ENCODE peak calls at places on chromosomes 12 and 14, in ten cellular contexts. One of them, this sample, is unnamed. For H3K27me3 and H3K9me3, the result is how much of the 10 kb centered on the place peaks cover.

GRCh38 chr12:95218164-95218851 is 701 bp downstream of the VEZT start:
- DNase-seq in body of pancreas: peak
- DNase-seq in ovary: peak
- DNase-seq in astrocyte: peak
- DNase-seq in HCT116: no peak
- DNase-seq in fibroblast of lung: peak
- DNase-seq in left lung: no peak
- DNase-seq in thoracic aorta: no peak
- DNase-seq in testis: peak
- DNase-seq in SJSA1: peak
- DNase-seq in this sample: peak

GRCh38 chr12:644293-644639 is 19.0 kb downstream of the NINJ2 start:
- DNase-seq in body of pancreas: no peak
- DNase-seq in ovary: no peak
- DNase-seq in astrocyte: no peak
- DNase-seq in HCT116: no peak
- DNase-seq in fibroblast of lung: no peak
- DNase-seq in left lung: no peak
- DNase-seq in thoracic aorta: no peak
- DNase-seq in testis: no peak
- DNase-seq in SJSA1: no peak
- DNase-seq in this sample: no peak

GRCh38 chr12:94710933-94711332 is 60.6 kb upstream of the TMCC3 start:
- DNase-seq in body of pancreas: no peak
- DNase-seq in ovary: no peak
- DNase-seq in astrocyte: no peak
- DNase-seq in HCT116: peak
- DNase-seq in fibroblast of lung: peak
- DNase-seq in left lung: no peak
- DNase-seq in thoracic aorta: no peak
- DNase-seq in testis: peak
- DNase-seq in SJSA1: no peak
- DNase-seq in this sample: no peak

GRCh38 chr12:94571556-94571955 is 78.8 kb downstream of the TMCC3 start:
- DNase-seq in body of pancreas: peak
- DNase-seq in ovary: peak
- DNase-seq in astrocyte: peak
- DNase-seq in HCT116: peak
- DNase-seq in fibroblast of lung: peak
- DNase-seq in left lung: no peak
- DNase-seq in thoracic aorta: no peak
- DNase-seq in testis: no peak
- DNase-seq in SJSA1: no peak
- DNase-seq in this sample: no peak

GRCh38 chr12:27682534-27682933 is 13.7 kb upstream of the REP15 start:
- DNase-seq in body of pancreas: no peak
- DNase-seq in ovary: no peak
- DNase-seq in astrocyte: peak
- DNase-seq in HCT116: no peak
- DNase-seq in fibroblast of lung: peak
- DNase-seq in left lung: no peak
- DNase-seq in thoracic aorta: no peak
- DNase-seq in testis: no peak
- DNase-seq in SJSA1: no peak
- DNase-seq in this sample: no peak

GRCh38 chr12:66107451-66107915 is 23.1 kb downstream of the LLPH start:
- DNase-seq in body of pancreas: peak
- DNase-seq in ovary: peak
- DNase-seq in astrocyte: peak
- DNase-seq in HCT116: peak
- DNase-seq in fibroblast of lung: peak
- DNase-seq in left lung: no peak
- DNase-seq in thoracic aorta: peak
- DNase-seq in testis: peak
- DNase-seq in SJSA1: peak
- DNase-seq in this sample: no peak

GRCh38 chr12:114746297-114747074 is 62.5 kb upstream of the TBX3 start:
- DNase-seq in body of pancreas: no peak
- DNase-seq in ovary: peak
- DNase-seq in astrocyte: no peak
- DNase-seq in HCT116: no peak
- DNase-seq in fibroblast of lung: peak
- DNase-seq in left lung: no peak
- DNase-seq in thoracic aorta: no peak
- DNase-seq in testis: no peak
- DNase-seq in SJSA1: no peak
- DNase-seq in this sample: no peak

GRCh38 chr14:55136868-55137785 is 8.1 kb downstream of the LGALS3 start:
- DNase-seq in body of pancreas: peak
- DNase-seq in ovary: peak
- DNase-seq in astrocyte: peak
- DNase-seq in HCT116: no peak
- DNase-seq in fibroblast of lung: peak
- DNase-seq in left lung: no peak
- DNase-seq in thoracic aorta: peak
- DNase-seq in testis: peak
- DNase-seq in SJSA1: no peak
- DNase-seq in this sample: no peak

GRCh38 chr12:106364261-106364660 is 6.7 kb downstream of the POLR3B start:
- DNase-seq in body of pancreas: no peak
- DNase-seq in ovary: no peak
- DNase-seq in astrocyte: no peak
- DNase-seq in HCT116: no peak
- DNase-seq in fibroblast of lung: no peak
- DNase-seq in left lung: no peak
- DNase-seq in thoracic aorta: no peak
- DNase-seq in testis: no peak
- DNase-seq in SJSA1: no peak
- DNase-seq in this sample: no peak

GRCh38 chr12:130742112-130742511 is 26.0 kb upstream of the RIMBP2 start:
- DNase-seq in body of pancreas: no peak
- DNase-seq in ovary: no peak
- DNase-seq in astrocyte: no peak
- DNase-seq in HCT116: no peak
- DNase-seq in fibroblast of lung: no peak
- DNase-seq in left lung: no peak
- DNase-seq in thoracic aorta: no peak
- DNase-seq in testis: no peak
- DNase-seq in SJSA1: no peak
- DNase-seq in this sample: no peak
- H3K27ac ChIP-seq in body of pancreas: no peak
- H3K27ac ChIP-seq in ovary: no peak
- H3K27ac ChIP-seq in astrocyte: no peak
- H3K27ac ChIP-seq in HCT116: no peak
- H3K27ac ChIP-seq in fibroblast of lung: no peak
- H3K27ac ChIP-seq in left lung: no peak
- H3K27ac ChIP-seq in thoracic aorta: no peak
- H3K27ac ChIP-seq in testis: no peak
- H3K27ac ChIP-seq in SJSA1: no peak
- H3K27ac ChIP-seq in this sample: no peak

GRCh38 chr14:35286707-35287106 is 5.5 kb upstream of the PSMA6 start:
- DNase-seq in body of pancreas: no peak
- DNase-seq in ovary: no peak
- DNase-seq in astrocyte: no peak
- DNase-seq in HCT116: no peak
- DNase-seq in fibroblast of lung: no peak
- DNase-seq in left lung: no peak
- DNase-seq in thoracic aorta: no peak
- DNase-seq in testis: no peak
- DNase-seq in SJSA1: no peak
- DNase-seq in this sample: no peak

GRCh38 chr14:35287481-35288013 is 4.6 kb upstream of the PSMA6 start:
- DNase-seq in body of pancreas: peak
- DNase-seq in ovary: no peak
- DNase-seq in astrocyte: peak
- DNase-seq in HCT116: no peak
- DNase-seq in fibroblast of lung: no peak
- DNase-seq in left lung: no peak
- DNase-seq in thoracic aorta: no peak
- DNase-seq in testis: no peak
- DNase-seq in SJSA1: no peak
- DNase-seq in this sample: no peak

GRCh38 chr14:35289623-35290022 is 2.6 kb upstream of the PSMA6 start:
- DNase-seq in body of pancreas: no peak
- DNase-seq in ovary: no peak
- DNase-seq in astrocyte: no peak
- DNase-seq in HCT116: no peak
- DNase-seq in fibroblast of lung: no peak
- DNase-seq in left lung: no peak
- DNase-seq in thoracic aorta: no peak
- DNase-seq in testis: no peak
- DNase-seq in SJSA1: no peak
- DNase-seq in this sample: no peak

GRCh38 chr14:35285168-35285990 is 6.8 kb upstream of the PSMA6 start:
- DNase-seq in body of pancreas: no peak
- DNase-seq in ovary: no peak
- DNase-seq in astrocyte: no peak
- DNase-seq in HCT116: no peak
- DNase-seq in fibroblast of lung: no peak
- DNase-seq in left lung: no peak
- DNase-seq in thoracic aorta: no peak
- DNase-seq in testis: no peak
- DNase-seq in SJSA1: no peak
- DNase-seq in this sample: no peak

DNA sequence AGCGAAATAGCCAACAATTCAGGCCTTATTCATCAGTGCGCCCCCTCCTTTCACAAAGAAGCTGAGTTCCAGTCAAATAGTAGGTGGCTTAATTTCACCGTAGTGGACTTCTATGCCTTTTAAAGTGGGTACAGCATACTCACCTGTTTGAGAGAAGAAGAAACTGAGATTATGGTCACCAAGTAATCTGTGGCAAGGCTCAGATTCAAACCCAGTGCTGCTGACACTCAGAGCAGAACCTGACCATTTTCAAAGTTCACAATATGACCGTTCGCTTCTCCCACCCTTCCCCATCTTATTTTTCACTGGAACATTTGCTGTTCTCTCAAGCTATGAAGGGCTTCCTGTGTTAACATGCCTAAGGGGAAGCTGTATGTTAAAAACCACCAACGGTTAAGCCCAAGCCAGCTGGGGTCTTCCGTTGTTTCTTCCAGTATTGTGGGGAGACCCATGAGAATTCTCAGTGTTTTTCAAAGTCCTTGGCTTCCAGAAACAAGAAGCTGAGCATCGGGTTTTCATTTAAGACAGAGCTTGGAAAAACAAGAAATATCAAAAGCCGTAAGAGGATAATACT is 6.1 kb upstream of the PSMA6 start:
- DNase-seq in body of pancreas: no peak
- DNase-seq in ovary: no peak
- DNase-seq in astrocyte: no peak
- DNase-seq in HCT116: no peak
- DNase-seq in fibroblast of lung: no peak
- DNase-seq in left lung: no peak
- DNase-seq in thoracic aorta: no peak
- DNase-seq in testis: no peak
- DNase-seq in SJSA1: no peak
- DNase-seq in this sample: no peak
- H3K27me3 ChIP-seq in body of pancreas: under half
- H3K27me3 ChIP-seq in ovary: under half
- H3K27me3 ChIP-seq in astrocyte: under half
- H3K27me3 ChIP-seq in HCT116: under half
- H3K27me3 ChIP-seq in fibroblast of lung: under half
- H3K27me3 ChIP-seq in left lung: under half
- H3K27me3 ChIP-seq in thoracic aorta: under half
- H3K27me3 ChIP-seq in testis: under half
- H3K27me3 ChIP-seq in SJSA1: under half
- H3K27me3 ChIP-seq in this sample: under half

DNA sequence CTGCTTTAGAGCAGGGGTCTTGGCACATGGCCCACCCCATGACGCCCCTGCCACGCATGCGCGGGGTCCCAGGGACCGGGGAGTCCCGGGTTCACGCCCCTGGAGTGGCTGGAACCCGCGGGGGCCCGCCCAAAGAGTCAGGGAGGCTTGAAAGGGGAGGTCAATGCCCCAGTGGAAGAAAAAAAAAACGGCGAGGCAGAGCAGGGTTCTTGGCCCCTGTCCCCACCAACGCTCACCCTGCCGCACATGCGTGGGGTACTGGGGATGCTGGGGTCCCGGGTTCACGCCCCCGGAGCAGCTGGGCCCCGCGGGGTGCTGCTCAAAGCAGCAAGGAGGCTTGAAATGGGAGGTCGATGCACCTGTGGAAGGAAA is 319.1 kb downstream of the ALG10 start:
- DNase-seq in body of pancreas: no peak
- DNase-seq in ovary: no peak
- DNase-seq in astrocyte: no peak
- DNase-seq in HCT116: no peak
- DNase-seq in fibroblast of lung: no peak
- DNase-seq in left lung: no peak
- DNase-seq in thoracic aorta: no peak
- DNase-seq in testis: no peak
- DNase-seq in SJSA1: no peak
- DNase-seq in this sample: no peak
- H3K9me3 ChIP-seq in body of pancreas: under half
- H3K9me3 ChIP-seq in ovary: under half
- H3K9me3 ChIP-seq in astrocyte: under half
- H3K9me3 ChIP-seq in HCT116: under half
- H3K9me3 ChIP-seq in fibroblast of lung: under half
- H3K9me3 ChIP-seq in left lung: under half
- H3K9me3 ChIP-seq in thoracic aorta: under half
- H3K9me3 ChIP-seq in testis: under half
- H3K9me3 ChIP-seq in SJSA1: under half
- H3K9me3 ChIP-seq in this sample: under half

GRCh38 chr14:67940894-67941455 is 121.4 kb downstream of the RAD51B start:
- DNase-seq in body of pancreas: peak
- DNase-seq in ovary: peak
- DNase-seq in astrocyte: peak
- DNase-seq in HCT116: no peak
- DNase-seq in fibroblast of lung: peak
- DNase-seq in left lung: no peak
- DNase-seq in thoracic aorta: no peak
- DNase-seq in testis: peak
- DNase-seq in SJSA1: peak
- DNase-seq in this sample: no peak

GRCh38 chr14:67940476-67940875 is 120.9 kb downstream of the RAD51B start:
- DNase-seq in body of pancreas: no peak
- DNase-seq in ovary: no peak
- DNase-seq in astrocyte: peak
- DNase-seq in HCT116: no peak
- DNase-seq in fibroblast of lung: peak
- DNase-seq in left lung: no peak
- DNase-seq in thoracic aorta: no peak
- DNase-seq in testis: no peak
- DNase-seq in SJSA1: no peak
- DNase-seq in this sample: no peak

GRCh38 chr14:67943947-67944346 is 124.4 kb downstream of the RAD51B start:
- DNase-seq in body of pancreas: peak
- DNase-seq in ovary: peak
- DNase-seq in astrocyte: peak
- DNase-seq in HCT116: peak
- DNase-seq in fibroblast of lung: peak
- DNase-seq in left lung: no peak
- DNase-seq in thoracic aorta: peak
- DNase-seq in testis: peak
- DNase-seq in SJSA1: peak
- DNase-seq in this sample: no peak

GRCh38 chr14:67941456-67942018 is 122.0 kb downstream of the RAD51B start:
- DNase-seq in body of pancreas: no peak
- DNase-seq in ovary: no peak
- DNase-seq in astrocyte: peak
- DNase-seq in HCT116: no peak
- DNase-seq in fibroblast of lung: peak
- DNase-seq in left lung: no peak
- DNase-seq in thoracic aorta: no peak
- DNase-seq in testis: no peak
- DNase-seq in SJSA1: no peak
- DNase-seq in this sample: no peak

GRCh38 chr14:67942311-67942710 is 122.7 kb downstream of the RAD51B start:
- DNase-seq in body of pancreas: no peak
- DNase-seq in ovary: no peak
- DNase-seq in astrocyte: no peak
- DNase-seq in HCT116: no peak
- DNase-seq in fibroblast of lung: peak
- DNase-seq in left lung: no peak
- DNase-seq in thoracic aorta: no peak
- DNase-seq in testis: no peak
- DNase-seq in SJSA1: no peak
- DNase-seq in this sample: no peak
- H3K27ac ChIP-seq in body of pancreas: peak
- H3K27ac ChIP-seq in ovary: no peak
- H3K27ac ChIP-seq in astrocyte: no peak
- H3K27ac ChIP-seq in HCT116: peak
- H3K27ac ChIP-seq in fibroblast of lung: peak
- H3K27ac ChIP-seq in left lung: peak
- H3K27ac ChIP-seq in thoracic aorta: peak
- H3K27ac ChIP-seq in testis: peak
- H3K27ac ChIP-seq in SJSA1: no peak
- H3K27ac ChIP-seq in this sample: no peak